ENCODE peak calls at places on chromosomes 2 and 18, in seven cellular contexts. One of them, this sample, is unnamed.

GRCh38 chr2:136020831-136021230 is 35.4 kb upstream of the DARS1 start:
- DNase-seq in RWPE2: no peak
- DNase-seq in dorsolateral prefrontal cortex: no peak
- DNase-seq in body of pancreas: no peak
- DNase-seq in HL-60: no peak
- DNase-seq in tibial artery: no peak
- DNase-seq in esophagus squamous epithelium: no peak
- DNase-seq in this sample: no peak

GRCh38 chr2:220703279-220703678 is 868.8 kb downstream of the EPHA4 start:
- DNase-seq in RWPE2: no peak
- DNase-seq in dorsolateral prefrontal cortex: no peak
- DNase-seq in body of pancreas: no peak
- DNase-seq in HL-60: no peak
- DNase-seq in tibial artery: no peak
- DNase-seq in esophagus squamous epithelium: no peak
- DNase-seq in this sample: no peak

GRCh38 chr2:137910641-137911040 is 53.6 kb upstream of the HNMT start:
- DNase-seq in RWPE2: no peak
- DNase-seq in dorsolateral prefrontal cortex: no peak
- DNase-seq in body of pancreas: no peak
- DNase-seq in HL-60: no peak
- DNase-seq in tibial artery: no peak
- DNase-seq in esophagus squamous epithelium: no peak
- DNase-seq in this sample: no peak

GRCh38 chr2:96264656-96265348 is 995 bp downstream of the TMEM127 start:
- DNase-seq in RWPE2: no peak
- DNase-seq in dorsolateral prefrontal cortex: no peak
- DNase-seq in body of pancreas: no peak
- DNase-seq in HL-60: no peak
- DNase-seq in tibial artery: no peak
- DNase-seq in esophagus squamous epithelium: no peak
- DNase-seq in this sample: no peak

GRCh38 chr2:131039535-131039907 is 53.7 kb downstream of the FAM168B start:
- DNase-seq in RWPE2: no peak
- DNase-seq in dorsolateral prefrontal cortex: peak
- DNase-seq in body of pancreas: no peak
- DNase-seq in HL-60: no peak
- DNase-seq in tibial artery: no peak
- DNase-seq in esophagus squamous epithelium: no peak
- DNase-seq in this sample: no peak

GRCh38 chr2:189783927-189784867 is at the start of the genes ORMDL1 and PMS1:
- DNase-seq in RWPE2: peak
- DNase-seq in dorsolateral prefrontal cortex: peak
- DNase-seq in body of pancreas: peak
- DNase-seq in HL-60: peak
- DNase-seq in tibial artery: peak
- DNase-seq in esophagus squamous epithelium: peak
- DNase-seq in this sample: peak

GRCh38 chr2:234044157-234044556 is 6.3 kb upstream of the SPP2 start:
- DNase-seq in RWPE2: no peak
- DNase-seq in dorsolateral prefrontal cortex: no peak
- DNase-seq in body of pancreas: no peak
- DNase-seq in HL-60: no peak
- DNase-seq in tibial artery: no peak
- DNase-seq in esophagus squamous epithelium: no peak
- DNase-seq in this sample: no peak

GRCh38 chr2:24958411-24958935 is 13.3 kb downstream of the DNAJC27 start:
- DNase-seq in RWPE2: no peak
- DNase-seq in dorsolateral prefrontal cortex: no peak
- DNase-seq in body of pancreas: no peak
- DNase-seq in HL-60: no peak
- DNase-seq in tibial artery: no peak
- DNase-seq in esophagus squamous epithelium: no peak
- DNase-seq in this sample: no peak

GRCh38 chr2:10169581-10169980 is 47.0 kb downstream of the RRM2 start:
- DNase-seq in RWPE2: no peak
- DNase-seq in dorsolateral prefrontal cortex: no peak
- DNase-seq in body of pancreas: no peak
- DNase-seq in HL-60: no peak
- DNase-seq in tibial artery: no peak
- DNase-seq in esophagus squamous epithelium: no peak
- DNase-seq in this sample: no peak

GRCh38 chr18:69400253-69400975 is at the start of gene DOK6:
- DNase-seq in RWPE2: peak
- DNase-seq in dorsolateral prefrontal cortex: peak
- DNase-seq in body of pancreas: peak
- DNase-seq in HL-60: no peak
- DNase-seq in tibial artery: peak
- DNase-seq in esophagus squamous epithelium: no peak
- DNase-seq in this sample: no peak

GRCh38 chr2:190318931-190319556 is 582 bp downstream of the HIBCH start:
- DNase-seq in RWPE2: no peak
- DNase-seq in dorsolateral prefrontal cortex: no peak
- DNase-seq in body of pancreas: no peak
- DNase-seq in HL-60: no peak
- DNase-seq in tibial artery: no peak
- DNase-seq in esophagus squamous epithelium: no peak
- DNase-seq in this sample: no peak

GRCh38 chr2:70233892-70234291 is 14.5 kb downstream of the TIA1 start:
- DNase-seq in RWPE2: no peak
- DNase-seq in dorsolateral prefrontal cortex: no peak
- DNase-seq in body of pancreas: no peak
- DNase-seq in HL-60: no peak
- DNase-seq in tibial artery: no peak
- DNase-seq in esophagus squamous epithelium: no peak
- DNase-seq in this sample: no peak

GRCh38 chr2:30425326-30425725 is 21.7 kb upstream of the LCLAT1 start:
- DNase-seq in RWPE2: no peak
- DNase-seq in dorsolateral prefrontal cortex: no peak
- DNase-seq in body of pancreas: no peak
- DNase-seq in HL-60: no peak
- DNase-seq in tibial artery: peak
- DNase-seq in esophagus squamous epithelium: no peak
- DNase-seq in this sample: no peak

GRCh38 chr2:240441326-240441992 is 6.0 kb downstream of the GPC1 start:
- DNase-seq in RWPE2: no peak
- DNase-seq in dorsolateral prefrontal cortex: no peak
- DNase-seq in body of pancreas: no peak
- DNase-seq in HL-60: no peak
- DNase-seq in tibial artery: no peak
- DNase-seq in esophagus squamous epithelium: no peak
- DNase-seq in this sample: no peak

GRCh38 chr2:169715379-169716228 is 18.0 kb upstream of the KLHL23 start:
- DNase-seq in RWPE2: no peak
- DNase-seq in dorsolateral prefrontal cortex: no peak
- DNase-seq in body of pancreas: peak
- DNase-seq in HL-60: no peak
- DNase-seq in tibial artery: no peak
- DNase-seq in esophagus squamous epithelium: no peak
- DNase-seq in this sample: peak

GRCh38 chr2:94872676-94873361 is 1.6 kb downstream of the TEKT4 start:
- DNase-seq in RWPE2: no peak
- DNase-seq in dorsolateral prefrontal cortex: no peak
- DNase-seq in body of pancreas: no peak
- DNase-seq in HL-60: no peak
- DNase-seq in tibial artery: no peak
- DNase-seq in esophagus squamous epithelium: no peak
- DNase-seq in this sample: no peak

GRCh38 chr2:237920673-237921072 is 46.1 kb upstream of the UBE2F start:
- DNase-seq in RWPE2: no peak
- DNase-seq in dorsolateral prefrontal cortex: no peak
- DNase-seq in body of pancreas: no peak
- DNase-seq in HL-60: no peak
- DNase-seq in tibial artery: peak
- DNase-seq in esophagus squamous epithelium: no peak
- DNase-seq in this sample: no peak

GRCh38 chr2:241217320-241218031 is 29.0 kb downstream of the ANO7 start:
- DNase-seq in RWPE2: no peak
- DNase-seq in dorsolateral prefrontal cortex: peak
- DNase-seq in body of pancreas: peak
- DNase-seq in HL-60: peak
- DNase-seq in tibial artery: peak
- DNase-seq in esophagus squamous epithelium: no peak
- DNase-seq in this sample: no peak

GRCh38 chr2:74979844-74980243 is 21.4 kb downstream of the POLE4 start:
- DNase-seq in RWPE2: no peak
- DNase-seq in dorsolateral prefrontal cortex: no peak
- DNase-seq in body of pancreas: no peak
- DNase-seq in HL-60: peak
- DNase-seq in tibial artery: no peak
- DNase-seq in esophagus squamous epithelium: no peak
- DNase-seq in this sample: no peak

GRCh38 chr2:192153561-192153960 is 41.2 kb downstream of the TMEFF2 start:
- DNase-seq in RWPE2: no peak
- DNase-seq in dorsolateral prefrontal cortex: no peak
- DNase-seq in body of pancreas: no peak
- DNase-seq in HL-60: no peak
- DNase-seq in tibial artery: no peak
- DNase-seq in esophagus squamous epithelium: no peak
- DNase-seq in this sample: no peak

GRCh38 chr2:159903404-159904126 is 105.6 kb upstream of the CD302 start:
- DNase-seq in RWPE2: no peak
- DNase-seq in dorsolateral prefrontal cortex: no peak
- DNase-seq in body of pancreas: peak
- DNase-seq in HL-60: peak
- DNase-seq in tibial artery: peak
- DNase-seq in esophagus squamous epithelium: no peak
- DNase-seq in this sample: no peak

GRCh38 chr18:10406172-10406663 is 48.2 kb upstream of the APCDD1 start:
- DNase-seq in RWPE2: no peak
- DNase-seq in dorsolateral prefrontal cortex: no peak
- DNase-seq in body of pancreas: no peak
- DNase-seq in HL-60: no peak
- DNase-seq in tibial artery: no peak
- DNase-seq in esophagus squamous epithelium: no peak
- DNase-seq in this sample: no peak

GRCh38 chr2:148926291-148926961 is 51.4 kb downstream of the KIF5C start:
- DNase-seq in RWPE2: no peak
- DNase-seq in dorsolateral prefrontal cortex: peak
- DNase-seq in body of pancreas: peak
- DNase-seq in HL-60: no peak
- DNase-seq in tibial artery: no peak
- DNase-seq in esophagus squamous epithelium: no peak
- DNase-seq in this sample: peak

GRCh38 chr18:54957295-54957694 is 2.0 kb downstream of the CCDC68 start:
- DNase-seq in RWPE2: no peak
- DNase-seq in dorsolateral prefrontal cortex: no peak
- DNase-seq in body of pancreas: no peak
- DNase-seq in HL-60: no peak
- DNase-seq in tibial artery: no peak
- DNase-seq in esophagus squamous epithelium: no peak
- DNase-seq in this sample: peak

GRCh38 chr2:214465386-214466146 is 54.7 kb downstream of the VWC2L start:
- DNase-seq in RWPE2: no peak
- DNase-seq in dorsolateral prefrontal cortex: no peak
- DNase-seq in body of pancreas: no peak
- DNase-seq in HL-60: no peak
- DNase-seq in tibial artery: peak
- DNase-seq in esophagus squamous epithelium: no peak
- DNase-seq in this sample: no peak

GRCh38 chr18:26022585-26022984 is 67.8 kb downstream of the SS18 start:
- DNase-seq in RWPE2: no peak
- DNase-seq in dorsolateral prefrontal cortex: no peak
- DNase-seq in body of pancreas: no peak
- DNase-seq in HL-60: no peak
- DNase-seq in tibial artery: no peak
- DNase-seq in esophagus squamous epithelium: no peak
- DNase-seq in this sample: no peak

DNA sequence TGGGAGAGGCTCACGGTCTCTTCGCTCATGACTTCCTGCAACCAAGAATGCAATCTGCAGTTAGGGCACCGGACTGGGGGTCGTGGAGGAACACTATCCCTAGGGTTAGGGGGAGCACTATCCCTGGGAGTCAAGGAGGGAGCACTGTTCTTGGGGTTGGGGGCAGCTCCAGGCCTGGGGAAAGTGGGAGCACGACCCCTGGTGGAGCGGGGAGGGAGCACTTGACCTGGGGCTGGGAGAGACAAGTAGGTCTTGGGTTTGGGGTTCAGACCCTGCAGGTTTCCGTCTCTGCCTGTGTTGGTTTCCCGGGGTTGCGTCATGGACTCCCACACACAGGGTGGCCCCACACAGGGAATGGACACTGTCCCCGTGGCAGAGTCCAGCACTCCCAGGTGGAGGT is 133.6 kb downstream of the TPO start:
- DNase-seq in RWPE2: no peak
- DNase-seq in dorsolateral prefrontal cortex: no peak
- DNase-seq in body of pancreas: no peak
- DNase-seq in HL-60: no peak
- DNase-seq in tibial artery: peak
- DNase-seq in esophagus squamous epithelium: no peak
- DNase-seq in this sample: no peak
- TF ChIP-seq CTCF in RWPE2: no peak
- TF ChIP-seq CTCF in dorsolateral prefrontal cortex: no peak
- TF ChIP-seq CTCF in body of pancreas: no peak
- TF ChIP-seq CTCF in HL-60: no peak
- TF ChIP-seq CTCF in tibial artery: no peak
- TF ChIP-seq CTCF in esophagus squamous epithelium: no peak
- TF ChIP-seq CTCF in this sample: peak

GRCh38 chr2:132668189-132668833 is 1.7 kb downstream of the LYPD1 start:
- DNase-seq in RWPE2: no peak
- DNase-seq in dorsolateral prefrontal cortex: peak
- DNase-seq in body of pancreas: no peak
- DNase-seq in HL-60: no peak
- DNase-seq in tibial artery: no peak
- DNase-seq in esophagus squamous epithelium: no peak
- DNase-seq in this sample: no peak
- H3K4me3 ChIP-seq in RWPE2: no peak
- H3K4me3 ChIP-seq in dorsolateral prefrontal cortex: peak
- H3K4me3 ChIP-seq in body of pancreas: no peak
- H3K4me3 ChIP-seq in HL-60: no peak
- H3K4me3 ChIP-seq in tibial artery: no peak
- H3K4me3 ChIP-seq in esophagus squamous epithelium: no peak
- H3K4me3 ChIP-seq in this sample: no peak

GRCh38 chr2:207501797-207502196 is 28.0 kb upstream of the CREB1 start:
- DNase-seq in RWPE2: no peak
- DNase-seq in dorsolateral prefrontal cortex: no peak
- DNase-seq in body of pancreas: peak
- DNase-seq in HL-60: no peak
- DNase-seq in tibial artery: no peak
- DNase-seq in esophagus squamous epithelium: no peak
- DNase-seq in this sample: no peak
- TF ChIP-seq CTCF in RWPE2: no peak
- TF ChIP-seq CTCF in dorsolateral prefrontal cortex: no peak
- TF ChIP-seq CTCF in body of pancreas: no peak
- TF ChIP-seq CTCF in HL-60: no peak
- TF ChIP-seq CTCF in tibial artery: no peak
- TF ChIP-seq CTCF in esophagus squamous epithelium: no peak
- TF ChIP-seq CTCF in this sample: no peak

GRCh38 chr18:64615047-64615446 is 466.2 kb upstream of the LINC00305 start:
- DNase-seq in RWPE2: no peak
- DNase-seq in dorsolateral prefrontal cortex: no peak
- DNase-seq in body of pancreas: no peak
- DNase-seq in HL-60: no peak
- DNase-seq in tibial artery: no peak
- DNase-seq in esophagus squamous epithelium: no peak
- DNase-seq in this sample: no peak

GRCh38 chr18:64618390-64618789 is 469.5 kb upstream of the LINC00305 start:
- DNase-seq in RWPE2: no peak
- DNase-seq in dorsolateral prefrontal cortex: no peak
- DNase-seq in body of pancreas: peak
- DNase-seq in HL-60: no peak
- DNase-seq in tibial artery: no peak
- DNase-seq in esophagus squamous epithelium: no peak
- DNase-seq in this sample: no peak
- H3K4me3 ChIP-seq in RWPE2: no peak
- H3K4me3 ChIP-seq in dorsolateral prefrontal cortex: no peak
- H3K4me3 ChIP-seq in body of pancreas: no peak
- H3K4me3 ChIP-seq in HL-60: no peak
- H3K4me3 ChIP-seq in tibial artery: no peak
- H3K4me3 ChIP-seq in esophagus squamous epithelium: no peak
- H3K4me3 ChIP-seq in this sample: no peak

This sample was measured in LNCaP clone FGC.